ENCODE peak calls at places on chromosome 2, in four cellular contexts. C is sigmoid colon, K is Calu3, B is neural progenitor cell. D is an unnamed sample.

GRCh38 chr2:130869441-130870160 is 32.9 kb downstream of the ARHGEF4 start:
- DNase-seq in K (no peak), C (no peak), B (no peak), D (no peak)

GRCh38 chr2:153953761-153954160 is 82.0 kb downstream of the GALNT13 start:
- DNase-seq in B (no peak), K (no peak), C (no peak), D (no peak)

GRCh38 chr2:164430166-164430783 is 191.0 kb downstream of the GRB14 start:
- DNase-seq in B (peak), C (no peak), K (peak), D (no peak)

GRCh38 chr2:9782197-9782719 is 61.0 kb upstream of the TAF1B start:
- DNase-seq in B (no peak), K (peak), C (no peak), D (peak)

GRCh38 chr2:88626171-88627054 is 851 bp downstream of the EIF2AK3 start:
- DNase-seq in K (peak), B (peak), C (peak), D (peak)

GRCh38 chr2:16015210-16015902 is 75.0 kb downstream of the MYCN start:
- DNase-seq in B (no peak), C (no peak), K (no peak), D (no peak)

GRCh38 chr2:219441451-219442205 is 7.0 kb downstream of the SPEG start:
- DNase-seq in B (peak), K (peak), C (peak), D (no peak)

GRCh38 chr2:10993001-10993481 is 81.3 kb downstream of the KCNF1 start:
- DNase-seq in B (no peak), C (peak), K (no peak), D (peak)

GRCh38 chr2:171923206-171923605 is 945 bp downstream of the HAT1 start:
- DNase-seq in K (peak), C (no peak), B (no peak), D (peak)

GRCh38 chr2:191636235-191636543 is 41.7 kb upstream of the NABP1 start:
- DNase-seq in K (peak), C (no peak), B (no peak), D (no peak)

GRCh38 chr2:225254363-225254762 is 145.1 kb upstream of the NYAP2 start:
- DNase-seq in K (no peak), B (no peak), C (no peak), D (no peak)

GRCh38 chr2:190984595-190984994 is 29.4 kb downstream of the STAT1 start:
- DNase-seq in B (no peak), C (no peak), K (no peak), D (no peak)

GRCh38 chr2:169641464-169641863 is 52.7 kb downstream of the CFAP210 start:
- DNase-seq in K (no peak), C (no peak), B (no peak), D (no peak)

GRCh38 chr2:189177441-189177840 is 2.1 kb downstream of the COL5A2 start:
- DNase-seq in B (no peak), C (no peak), K (no peak), D (no peak)

GRCh38 chr2:187390891-187391290 is 57.2 kb downstream of the CALCRL start:
- DNase-seq in K (peak), B (no peak), C (no peak), D (no peak)

GRCh38 chr2:62760555-62760954 is 55.0 kb downstream of the EHBP1 start:
- DNase-seq in B (no peak), C (no peak), K (no peak), D (no peak)

GRCh38 chr2:4678937-4679336 is 975.6 kb downstream of the DCDC2C start:
- DNase-seq in B (peak), C (no peak), K (no peak), D (no peak)

GRCh38 chr2:18171191-18172139 is 293.0 kb downstream of the KCNS3 start:
- DNase-seq in K (no peak), B (no peak), C (peak), D (peak)

GRCh38 chr2:82507657-82508056 is 1951.4 kb downstream of the SUCLG1 start:
- DNase-seq in C (no peak), K (no peak), B (no peak), D (no peak)

GRCh38 chr2:226795281-226796011 is 4.2 kb downstream of the IRS1 start:
- DNase-seq in K (peak), B (no peak), C (peak), D (peak)

GRCh38 chr2:26506279-26506678 is 28.4 kb upstream of the OTOF start:
- DNase-seq in C (no peak), B (no peak), K (no peak), D (no peak)

GRCh38 chr2:166365239-166365638 is 10.5 kb downstream of the SCN9A start:
- DNase-seq in K (no peak), B (no peak), C (no peak), D (no peak)

GRCh38 chr2:166360906-166361305 is 14.8 kb downstream of the SCN9A start:
- DNase-seq in C (no peak), B (no peak), K (no peak), D (no peak)

GRCh38 chr2:166364476-166365161 is 11.1 kb downstream of the SCN9A start:
- DNase-seq in C (no peak), B (no peak), K (no peak), D (no peak)

GRCh38 chr2:166360426-166360825 is 15.3 kb downstream of the SCN9A start:
- DNase-seq in C (no peak), K (no peak), B (no peak), D (no peak)

DNA sequence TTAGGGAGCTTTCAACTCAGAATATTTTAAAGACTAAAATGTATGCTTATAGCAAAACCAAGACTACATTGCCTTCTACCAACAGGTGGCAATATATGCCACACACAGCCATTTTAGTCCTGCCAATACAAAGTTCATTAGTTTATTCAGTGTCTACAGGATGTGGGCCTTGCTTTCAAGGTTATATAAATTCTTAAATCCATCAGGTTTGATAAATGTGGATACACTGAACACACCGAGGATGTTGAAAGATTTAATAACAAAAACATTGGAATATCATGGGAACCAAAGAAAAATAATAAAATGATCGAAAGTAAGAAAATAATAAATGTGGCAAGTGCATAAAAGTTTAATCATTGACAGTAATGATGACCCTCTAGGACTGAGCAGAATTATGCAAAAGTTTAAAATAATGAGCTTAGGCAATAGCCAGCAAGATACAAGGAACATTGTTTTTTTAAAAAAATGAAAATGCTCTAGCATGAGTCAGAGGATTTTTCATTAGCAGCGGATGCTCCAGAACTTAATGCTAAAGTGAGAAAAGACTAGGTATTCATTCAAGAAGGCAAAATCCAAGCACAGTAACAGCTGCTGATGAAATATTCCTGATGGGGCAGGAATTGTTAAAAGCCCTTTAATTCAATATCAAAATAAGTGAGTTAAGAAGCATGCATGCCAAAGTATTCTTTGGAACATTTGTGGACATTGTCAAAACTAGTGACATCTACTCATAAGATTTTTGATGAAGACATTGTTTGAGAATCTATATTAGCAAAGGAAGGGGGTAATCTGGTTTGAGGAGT is 14.2 kb downstream of the SCN9A start:
- DNase-seq in B (peak), K (peak), C (no peak), D (no peak)
- TF ChIP-seq CTCF in B (peak), K (no peak), C (peak), D (peak)

DNA sequence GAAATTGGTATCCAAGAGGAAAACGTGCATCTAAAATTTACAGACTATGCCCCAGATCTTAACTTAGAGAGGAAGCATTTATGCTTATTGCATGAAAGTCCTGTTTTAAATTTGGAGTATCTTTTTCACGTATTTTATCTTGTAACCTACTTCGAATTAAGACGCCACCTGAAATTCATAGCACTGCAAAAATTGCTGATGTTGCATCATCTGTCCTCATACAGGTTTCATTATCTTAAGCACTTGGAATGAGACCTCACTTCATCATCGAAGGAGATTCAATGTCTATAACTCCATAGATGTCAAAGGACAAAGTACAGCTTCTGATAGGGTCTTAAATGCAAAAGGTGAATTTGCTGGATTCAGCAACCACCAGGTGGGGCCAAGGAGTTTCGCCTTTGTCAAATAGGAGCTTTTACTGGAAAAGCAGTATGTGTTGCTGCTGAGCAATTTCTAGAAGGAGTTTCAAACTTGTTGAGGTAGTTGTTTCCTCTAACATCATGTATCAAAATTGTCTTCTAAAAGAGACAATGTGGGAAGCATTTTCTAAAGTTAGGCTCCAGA is 106.4 kb upstream of the CCDC85A start:
- DNase-seq in C (no peak), K (peak), B (peak), D (no peak)
- TF ChIP-seq CTCF in C (no peak), K (peak), B (peak), D (peak)

DNA sequence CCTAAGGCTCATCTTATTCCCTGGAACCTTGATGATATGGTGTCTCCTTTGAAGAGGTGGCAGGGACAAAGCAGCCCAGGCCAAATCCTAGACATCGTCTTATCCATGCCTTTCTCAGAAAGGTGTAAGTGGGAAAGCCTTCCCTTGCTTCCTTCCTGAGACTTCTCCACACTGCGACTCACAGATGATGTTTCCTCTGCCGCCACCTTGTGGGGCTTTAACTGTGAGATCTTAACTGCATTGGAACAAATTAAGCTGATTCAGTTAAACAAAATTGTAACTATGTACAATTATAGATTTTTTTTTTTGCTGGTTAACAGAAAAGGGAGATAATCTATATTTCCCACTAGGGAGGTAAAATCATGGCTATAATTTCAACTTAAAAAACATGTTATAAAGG is 10.0 kb upstream of the GCA start:
- DNase-seq in C (no peak), B (peak), K (peak), D (no peak)
- TF ChIP-seq CTCF in C (no peak), B (peak), K (no peak), D (peak)

DNA sequence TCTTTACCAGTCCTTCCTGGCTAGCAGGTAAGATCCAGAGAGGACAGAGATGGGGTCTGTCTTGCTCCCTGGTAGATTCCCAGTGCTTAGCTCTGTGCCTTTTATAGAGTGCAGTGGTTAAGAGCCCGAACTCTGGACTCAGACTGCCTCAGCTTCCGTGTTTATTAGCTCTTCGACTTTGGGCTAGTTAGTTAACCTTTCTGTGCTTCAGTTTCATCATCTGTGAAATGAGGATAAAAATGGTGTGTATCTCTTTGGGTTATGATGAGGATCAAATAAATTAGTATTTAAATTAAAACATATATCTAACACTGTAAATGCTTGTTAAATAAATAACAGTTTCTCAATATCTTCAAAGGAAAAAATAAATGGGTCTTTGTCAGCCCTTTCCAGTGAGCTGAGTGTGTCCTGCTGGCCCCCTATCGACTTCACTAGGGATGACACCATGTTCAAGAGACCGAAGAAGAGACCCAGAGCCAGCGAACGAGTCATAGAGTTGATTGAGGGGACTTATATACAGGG is 38.2 kb downstream of the CERS6 start:
- DNase-seq in B (peak), C (no peak), K (peak), D (no peak)
- TF ChIP-seq CTCF in B (peak), C (no peak), K (no peak), D (no peak)

GRCh38 chr2:155815275-155815674 is 517.2 kb downstream of the NR4A2 start:
- DNase-seq in K (no peak), B (no peak), C (no peak), D (no peak)

GRCh38 chr2:155810411-155810810 is 522.1 kb downstream of the NR4A2 start:
- DNase-seq in B (no peak), K (no peak), C (no peak), D (no peak)

GRCh38 chr2:155815851-155816250 is 516.7 kb downstream of the NR4A2 start:
- DNase-seq in C (no peak), K (peak), B (peak), D (no peak)
- TF ChIP-seq CTCF in C (no peak), K (no peak), B (peak), D (no peak)

D was measured in upper lobe of right lung.